ENCODE peak calls at places on chromosomes 12 and 14, in six cellular contexts. One of them, this sample, is unnamed.

GRCh38 chr12:11773889-11774677 is 124.6 kb downstream of the ETV6 start:
- DNase-seq in tibial nerve: no peak
- DNase-seq in GM12891: no peak
- DNase-seq in body of pancreas: no peak
- DNase-seq in suprapubic skin: no peak
- DNase-seq in IMR-90: no peak
- DNase-seq in this sample: peak; percentile 98

GRCh38 chr14:35404496-35405303 is at the start of gene NFKBIA:
- DNase-seq in tibial nerve: peak; percentile 89
- DNase-seq in GM12891: peak; percentile 71
- DNase-seq in body of pancreas: peak; percentile 94
- DNase-seq in suprapubic skin: peak; percentile 95
- DNase-seq in IMR-90: peak; percentile 88
- DNase-seq in this sample: peak; percentile 94

GRCh38 chr12:561116-561705 is 101.5 kb downstream of the B4GALNT3 start:
- DNase-seq in tibial nerve: no peak
- DNase-seq in GM12891: no peak
- DNase-seq in body of pancreas: no peak
- DNase-seq in suprapubic skin: no peak
- DNase-seq in IMR-90: no peak
- DNase-seq in this sample: no peak

GRCh38 chr14:93023039-93023438 is 92.7 kb downstream of the ITPK1 start:
- DNase-seq in tibial nerve: no peak
- DNase-seq in GM12891: no peak
- DNase-seq in body of pancreas: no peak
- DNase-seq in suprapubic skin: no peak
- DNase-seq in IMR-90: no peak
- DNase-seq in this sample: peak; percentile 67

GRCh38 chr14:68103841-68104240 is 284.3 kb downstream of the RAD51B start:
- DNase-seq in tibial nerve: no peak
- DNase-seq in GM12891: no peak
- DNase-seq in body of pancreas: no peak
- DNase-seq in suprapubic skin: no peak
- DNase-seq in IMR-90: no peak
- DNase-seq in this sample: no peak

GRCh38 chr12:53441040-53441833 is at the start of gene PRR13:
- DNase-seq in tibial nerve: peak; percentile 98
- DNase-seq in GM12891: peak; percentile 87
- DNase-seq in body of pancreas: peak; percentile 100
- DNase-seq in suprapubic skin: peak; percentile 99
- DNase-seq in IMR-90: peak; percentile 99
- DNase-seq in this sample: peak; percentile 100

GRCh38 chr12:120286768-120287490 is 4.8 kb downstream of the RNU4-2 start:
- DNase-seq in tibial nerve: no peak
- DNase-seq in GM12891: no peak
- DNase-seq in body of pancreas: no peak
- DNase-seq in suprapubic skin: no peak
- DNase-seq in IMR-90: no peak
- DNase-seq in this sample: no peak

GRCh38 chr12:103676863-103677262 is 89.8 kb downstream of the STAB2 start:
- DNase-seq in tibial nerve: no peak
- DNase-seq in GM12891: no peak
- DNase-seq in body of pancreas: no peak
- DNase-seq in suprapubic skin: no peak
- DNase-seq in IMR-90: no peak
- DNase-seq in this sample: no peak

GRCh38 chr14:65840118-65840751 is 427.7 kb downstream of the FUT8 start:
- DNase-seq in tibial nerve: no peak
- DNase-seq in GM12891: no peak
- DNase-seq in body of pancreas: no peak
- DNase-seq in suprapubic skin: no peak
- DNase-seq in IMR-90: no peak
- DNase-seq in this sample: no peak

GRCh38 chr12:75553398-75553797 is 42.0 kb upstream of the KRR1 start:
- DNase-seq in tibial nerve: no peak
- DNase-seq in GM12891: no peak
- DNase-seq in body of pancreas: no peak
- DNase-seq in suprapubic skin: no peak
- DNase-seq in IMR-90: no peak
- DNase-seq in this sample: peak; percentile 71

GRCh38 chr14:75427126-75427481 is 718 bp upstream of the JDP2 start:
- DNase-seq in tibial nerve: no peak
- DNase-seq in GM12891: no peak
- DNase-seq in body of pancreas: no peak
- DNase-seq in suprapubic skin: peak; percentile 73
- DNase-seq in IMR-90: no peak
- DNase-seq in this sample: no peak

GRCh38 chr14:75428230-75429104 is 645 bp downstream of the JDP2 start:
- DNase-seq in tibial nerve: no peak
- DNase-seq in GM12891: peak; percentile 47
- DNase-seq in body of pancreas: peak; percentile 51
- DNase-seq in suprapubic skin: peak; percentile 76
- DNase-seq in IMR-90: no peak
- DNase-seq in this sample: peak; percentile 55

GRCh38 chr14:75426332-75427125 is 1.3 kb upstream of the JDP2 start:
- DNase-seq in tibial nerve: no peak
- DNase-seq in GM12891: peak; percentile 55
- DNase-seq in body of pancreas: no peak
- DNase-seq in suprapubic skin: no peak
- DNase-seq in IMR-90: no peak
- DNase-seq in this sample: peak; percentile 28

GRCh38 chr14:75429562-75429961 is 1.7 kb downstream of the JDP2 start:
- DNase-seq in tibial nerve: no peak
- DNase-seq in GM12891: no peak
- DNase-seq in body of pancreas: no peak
- DNase-seq in suprapubic skin: no peak
- DNase-seq in IMR-90: no peak
- DNase-seq in this sample: no peak

GRCh38 chr14:75427482-75428229 is at the start of gene JDP2:
- DNase-seq in tibial nerve: peak; percentile 90
- DNase-seq in GM12891: peak; percentile 47
- DNase-seq in body of pancreas: peak; percentile 94
- DNase-seq in suprapubic skin: peak; percentile 96
- DNase-seq in IMR-90: peak; percentile 76
- DNase-seq in this sample: peak; percentile 92
- TF ChIP-seq POLR2A in tibial nerve: peak; percentile 82
- TF ChIP-seq POLR2A in GM12891: no peak
- TF ChIP-seq POLR2A in body of pancreas: peak; percentile 84
- TF ChIP-seq POLR2A in suprapubic skin: no peak
- TF ChIP-seq POLR2A in IMR-90: peak; percentile 82
- TF ChIP-seq POLR2A in this sample: no peak

DNA sequence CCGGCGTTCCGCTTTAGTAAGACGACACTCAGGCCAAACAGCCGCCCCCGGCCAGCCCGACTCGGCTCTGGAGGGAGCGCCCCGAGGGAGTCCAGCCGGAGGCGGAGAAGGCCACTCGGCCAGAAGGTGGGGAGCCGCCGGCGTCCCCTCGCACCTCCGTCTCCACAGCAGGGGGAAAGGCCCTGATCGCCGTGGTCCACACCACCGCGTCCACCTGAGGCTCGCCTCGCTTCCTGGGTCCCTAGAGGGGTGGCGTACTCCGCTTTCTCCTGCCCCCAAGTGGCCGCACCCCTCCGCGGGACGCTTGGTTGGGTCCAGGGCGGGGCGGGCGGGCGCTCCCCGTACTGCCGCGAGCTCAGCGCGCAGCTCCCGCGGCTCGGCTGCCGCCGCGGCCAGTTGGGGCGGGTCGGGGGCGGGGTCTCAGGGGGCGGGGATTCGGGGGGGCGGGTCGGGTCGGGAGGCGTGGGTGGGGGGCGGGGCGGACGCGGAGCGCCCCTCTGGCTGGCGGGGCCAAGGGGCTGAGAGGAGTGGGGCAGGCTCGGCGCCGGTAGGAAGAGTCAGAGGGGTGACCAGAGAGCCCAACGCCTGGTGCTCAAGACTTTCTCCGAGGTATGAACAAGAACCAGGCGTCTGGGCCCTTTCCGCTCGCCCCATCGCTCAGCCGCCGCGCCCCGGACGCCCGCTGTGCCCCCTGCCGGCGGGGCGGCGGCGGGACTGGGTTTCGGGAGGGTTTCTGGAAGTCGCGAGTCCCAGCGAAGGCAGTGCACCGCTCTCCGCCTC is at the start of gene FRMD6:
- DNase-seq in tibial nerve: peak; percentile 77
- DNase-seq in GM12891: peak; percentile 71
- DNase-seq in body of pancreas: peak; percentile 84
- DNase-seq in suprapubic skin: peak; percentile 92
- DNase-seq in IMR-90: peak; percentile 90
- DNase-seq in this sample: peak; percentile 84
- TF ChIP-seq POLR2A in tibial nerve: peak; percentile 51
- TF ChIP-seq POLR2A in GM12891: no peak
- TF ChIP-seq POLR2A in body of pancreas: peak; percentile 80
- TF ChIP-seq POLR2A in suprapubic skin: no peak
- TF ChIP-seq POLR2A in IMR-90: peak; percentile 91
- TF ChIP-seq POLR2A in this sample: peak; percentile 19

GRCh38 chr14:76152333-76152681 is 585 bp downstream of the GPATCH2L start:
- DNase-seq in tibial nerve: peak; percentile 19
- DNase-seq in GM12891: peak; percentile 68
- DNase-seq in body of pancreas: peak; percentile 74
- DNase-seq in suprapubic skin: peak; percentile 84
- DNase-seq in IMR-90: peak; percentile 91
- DNase-seq in this sample: peak; percentile 92

GRCh38 chr14:76153919-76154318 is 2.2 kb downstream of the GPATCH2L start:
- DNase-seq in tibial nerve: no peak
- DNase-seq in GM12891: no peak
- DNase-seq in body of pancreas: no peak
- DNase-seq in suprapubic skin: no peak
- DNase-seq in IMR-90: no peak
- DNase-seq in this sample: no peak

GRCh38 chr14:76149196-76149595 is 2.5 kb upstream of the GPATCH2L start:
- DNase-seq in tibial nerve: no peak
- DNase-seq in GM12891: no peak
- DNase-seq in body of pancreas: no peak
- DNase-seq in suprapubic skin: no peak
- DNase-seq in IMR-90: no peak
- DNase-seq in this sample: no peak

GRCh38 chr14:76154539-76155126 is 2.9 kb downstream of the GPATCH2L start:
- DNase-seq in tibial nerve: no peak
- DNase-seq in GM12891: no peak
- DNase-seq in body of pancreas: no peak
- DNase-seq in suprapubic skin: no peak
- DNase-seq in IMR-90: no peak
- DNase-seq in this sample: no peak

GRCh38 chr14:76151398-76152332 is at the start of gene GPATCH2L:
- DNase-seq in tibial nerve: peak; percentile 93
- DNase-seq in GM12891: peak; percentile 94
- DNase-seq in body of pancreas: peak; percentile 95
- DNase-seq in suprapubic skin: peak; percentile 98
- DNase-seq in IMR-90: peak; percentile 86
- DNase-seq in this sample: peak; percentile 92
- TF ChIP-seq POLR2A in tibial nerve: peak; percentile 77
- TF ChIP-seq POLR2A in GM12891: peak; percentile 79
- TF ChIP-seq POLR2A in body of pancreas: peak; percentile 92
- TF ChIP-seq POLR2A in suprapubic skin: peak; percentile 43
- TF ChIP-seq POLR2A in IMR-90: peak; percentile 96
- TF ChIP-seq POLR2A in this sample: peak; percentile 61

GRCh38 chr14:52008136-52008535 is 18.8 kb downstream of the RTRAF start:
- DNase-seq in tibial nerve: no peak
- DNase-seq in GM12891: no peak
- DNase-seq in body of pancreas: no peak
- DNase-seq in suprapubic skin: no peak
- DNase-seq in IMR-90: no peak
- DNase-seq in this sample: no peak
- TF ChIP-seq POLR2A in tibial nerve: no peak
- TF ChIP-seq POLR2A in GM12891: no peak
- TF ChIP-seq POLR2A in body of pancreas: no peak
- TF ChIP-seq POLR2A in suprapubic skin: no peak
- TF ChIP-seq POLR2A in IMR-90: no peak
- TF ChIP-seq POLR2A in this sample: no peak

This sample was measured in NB4.